ENCODE peak calls at places on chromosomes 4 and X, in four cellular contexts. I, H, B and U are unnamed samples.

GRCh38 chr4:3407171-3407771 is 34.5 kb upstream of the HGFAC start:
- DNase-seq in I (no peak), H (no peak), B (no peak), U (no peak)

GRCh38 chrX:136067097-136067496 is 80.2 kb upstream of the FHL1 start:
- DNase-seq in I (no peak), H (no peak), B (no peak), U (no peak)

GRCh38 chrX:41167888-41168287 is 82.6 kb downstream of the USP9X start:
- DNase-seq in I (no peak), H (no peak), B (no peak), U (no peak)

GRCh38 chrX:40945366-40945713 is 139.9 kb upstream of the USP9X start:
- DNase-seq in I (no peak), H (peak; percentile 18), B (no peak), U (peak; percentile 21)

GRCh38 chrX:16185725-16186136 is 18.4 kb downstream of the MAGEB17 start:
- DNase-seq in I (no peak), H (peak; percentile 11), B (no peak), U (peak; percentile 54)

GRCh38 chrX:11908371-11908770 is 150.3 kb downstream of the MSL3 start:
- DNase-seq in I (no peak), H (peak; percentile 3), B (peak; percentile 2), U (no peak)

GRCh38 chrX:69173906-69174305 is 8.7 kb upstream of the PJA1 start:
- DNase-seq in I (no peak), H (no peak), B (no peak), U (no peak)

GRCh38 chrX:26925088-26925487 is 538.1 kb downstream of the PPP4R3C start:
- DNase-seq in I (no peak), H (no peak), B (no peak), U (no peak)

GRCh38 chr4:83255584-83255983 is 29.0 kb downstream of the COQ2 start:
- DNase-seq in I (peak; percentile 89), H (no peak), B (no peak), U (peak; percentile 70)

GRCh38 chr4:100742045-100742444 is 224.2 kb upstream of the EMCN start:
- DNase-seq in I (no peak), H (no peak), B (peak; percentile 4), U (peak; percentile 63)

GRCh38 chr4:165175879-165176278 is 31.5 kb upstream of the KLHL2 start:
- DNase-seq in I (no peak), H (no peak), B (no peak), U (no peak)
- TF ChIP-seq TCF7L2 in I (no peak), H (no peak), B (no peak), U (no peak)

GRCh38 chr4:8260656-8261111 is 8.9 kb upstream of the HTRA3 start:
- DNase-seq in I (no peak), H (no peak), B (no peak), U (no peak)
- TF ChIP-seq TCF7L2 in I (no peak), H (no peak), B (no peak), U (no peak)

GRCh38 chrX:42515939-42516338 is 262.0 kb downstream of the PPP1R2C start:
- DNase-seq in I (no peak), H (no peak), B (no peak), U (no peak)
- TF ChIP-seq TCF7L2 in I (no peak), H (no peak), B (no peak), U (no peak)

GRCh38 chr4:55554453-55555030 is 7.8 kb upstream of the CLOCK start:
- DNase-seq in I (no peak), H (no peak), B (peak; percentile 19), U (peak; percentile 36)
- TF ChIP-seq TCF7L2 in I (no peak), H (no peak), B (no peak), U (no peak)

GRCh38 chrX:121008920-121009319 is 23.4 kb upstream of the CT47A1 start:
- DNase-seq in I (no peak), H (no peak), B (peak; percentile 85), U (no peak)
- TF ChIP-seq TCF7L2 in I (no peak), H (no peak), B (no peak), U (no peak)

GRCh38 chrX:129704491-129704890 is 34.3 kb upstream of the XPNPEP2 start:
- DNase-seq in I (no peak), H (no peak), B (no peak), U (no peak)

GRCh38 chrX:129701624-129702069 is 37.1 kb upstream of the XPNPEP2 start:
- DNase-seq in I (no peak), H (no peak), B (no peak), U (no peak)

GRCh38 chrX:129706395-129707072 is 32.2 kb upstream of the XPNPEP2 start:
- DNase-seq in I (no peak), H (no peak), B (no peak), U (no peak)

GRCh38 chrX:129705988-129706387 is 32.8 kb upstream of the XPNPEP2 start:
- DNase-seq in I (no peak), H (no peak), B (no peak), U (no peak)

DNA sequence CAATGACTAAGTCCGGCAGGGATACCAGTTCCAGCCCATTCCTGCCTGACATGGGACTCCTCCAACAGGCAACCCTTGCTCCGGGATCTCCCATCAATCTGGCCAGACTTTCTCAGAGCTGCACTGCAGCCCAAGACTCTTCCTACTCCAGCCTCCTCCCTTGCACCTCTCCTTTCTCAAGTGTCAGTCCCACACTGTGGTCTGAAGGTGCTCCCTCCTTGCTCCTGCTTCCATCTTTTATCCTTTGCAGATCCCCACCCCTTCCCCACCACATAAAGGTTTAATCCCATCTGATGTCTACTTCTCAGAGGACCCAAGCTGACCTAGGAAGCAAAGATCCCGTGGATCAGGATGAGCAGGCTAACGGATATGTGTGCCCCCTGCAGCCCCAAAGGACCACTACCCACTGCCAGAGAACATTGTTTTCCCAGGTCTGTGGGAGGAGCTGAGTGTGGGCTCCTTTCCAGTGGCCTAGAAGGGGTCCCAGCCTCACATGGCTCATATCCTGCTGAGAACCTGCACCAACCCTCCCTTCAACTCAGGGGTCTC is 33.3 kb upstream of the XPNPEP2 start:
- DNase-seq in I (no peak), H (no peak), B (no peak), U (no peak)
- TF ChIP-seq TCF7L2 in I (no peak), H (no peak), B (no peak), U (no peak)

GRCh38 chr4:88660446-88661294 is 37.0 kb downstream of the NAP1L5 start:
- DNase-seq in I (no peak), H (no peak), B (peak; percentile 27), U (no peak)
- TF ChIP-seq TCF7L2 in I (no peak), H (no peak), B (no peak), U (no peak)

GRCh38 chr4:128255906-128256305 is 31.7 kb downstream of the PGRMC2 start:
- DNase-seq in I (no peak), H (no peak), B (no peak), U (no peak)
- TF ChIP-seq TCF7L2 in I (no peak), H (no peak), B (no peak), U (no peak)

DNA sequence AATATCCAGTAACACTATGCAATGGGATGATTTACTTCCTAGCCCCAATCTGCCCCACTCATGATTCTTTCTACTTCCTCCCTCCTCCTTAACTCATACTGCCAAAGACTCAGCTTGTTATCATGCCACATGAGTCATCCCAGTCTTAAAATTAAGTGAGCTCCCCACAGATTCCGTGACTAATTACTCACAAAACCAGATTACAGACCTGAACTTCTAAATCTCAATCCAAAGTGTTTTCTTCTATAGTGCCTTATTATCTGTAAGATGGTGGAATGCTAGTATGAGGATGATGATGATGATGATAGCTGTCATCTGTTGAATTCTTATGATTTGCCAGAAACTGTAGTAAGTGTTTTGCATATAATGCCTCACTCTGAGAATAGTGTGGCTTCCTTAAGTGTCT is 27.7 kb upstream of the GPC3 start:
- DNase-seq in I (no peak), H (no peak), B (no peak), U (no peak)
- TF ChIP-seq TCF7L2 in I (no peak), H (no peak), B (no peak), U (no peak)